ENCODE peak calls at places on chromosome 13, in four cellular contexts. One of them, this sample, is unnamed.

GRCh38 chr13:63409791-63410351 is 1994.2 kb upstream of the PCDH20 start:
- DNase-seq in NCI-H187 treated with DMSO at 0.1 percent for 48 hours: no peak
- DNase-seq in thoracic aorta: no peak
- DNase-seq in amniotic epithelial cell: no peak
- DNase-seq in this sample: no peak

GRCh38 chr13:82480415-82480814 is 1401.9 kb downstream of the SLITRK1 start:
- DNase-seq in NCI-H187 treated with DMSO at 0.1 percent for 48 hours: no peak
- DNase-seq in thoracic aorta: no peak
- DNase-seq in amniotic epithelial cell: no peak
- DNase-seq in this sample: no peak

GRCh38 chr13:113820813-113821651 is 42.8 kb downstream of the GAS6 start:
- DNase-seq in NCI-H187 treated with DMSO at 0.1 percent for 48 hours: peak; percentile 68
- DNase-seq in thoracic aorta: no peak
- DNase-seq in amniotic epithelial cell: peak; percentile 99
- DNase-seq in this sample: peak; percentile 97

GRCh38 chr13:18236528-18236815 is 945.2 kb downstream of the TUBA3C start:
- DNase-seq in amniotic epithelial cell: no peak
- DNase-seq in NCI-H187 treated with DMSO at 0.1 percent for 48 hours: no peak
- DNase-seq in thoracic aorta: no peak
- DNase-seq in this sample: no peak

GRCh38 chr13:51733656-51734334 is 70.2 kb downstream of the DHRS12 start:
- DNase-seq in amniotic epithelial cell: no peak
- DNase-seq in NCI-H187 treated with DMSO at 0.1 percent for 48 hours: no peak
- DNase-seq in thoracic aorta: no peak
- DNase-seq in this sample: peak; percentile 21

GRCh38 chr13:27401210-27401609 is 23.2 kb upstream of the GTF3A start:
- DNase-seq in NCI-H187 treated with DMSO at 0.1 percent for 48 hours: no peak
- DNase-seq in thoracic aorta: no peak
- DNase-seq in amniotic epithelial cell: no peak
- DNase-seq in this sample: no peak

GRCh38 chr13:71015516-71015915 is 851.5 kb downstream of the DACH1 start:
- DNase-seq in amniotic epithelial cell: no peak
- DNase-seq in thoracic aorta: no peak
- DNase-seq in NCI-H187 treated with DMSO at 0.1 percent for 48 hours: no peak
- DNase-seq in this sample: no peak

GRCh38 chr13:77143325-77143907 is 116.5 kb upstream of the FBXL3 start:
- DNase-seq in NCI-H187 treated with DMSO at 0.1 percent for 48 hours: no peak
- DNase-seq in amniotic epithelial cell: peak; percentile 84
- DNase-seq in thoracic aorta: no peak
- DNase-seq in this sample: peak; percentile 10

GRCh38 chr13:46992383-46992952 is 95.6 kb upstream of the HTR2A start:
- DNase-seq in amniotic epithelial cell: peak; percentile 25
- DNase-seq in thoracic aorta: no peak
- DNase-seq in NCI-H187 treated with DMSO at 0.1 percent for 48 hours: no peak
- DNase-seq in this sample: peak; percentile 11

GRCh38 chr13:98445340-98446233 is 131.3 kb downstream of the STK24 start:
- DNase-seq in amniotic epithelial cell: peak; percentile 28
- DNase-seq in NCI-H187 treated with DMSO at 0.1 percent for 48 hours: no peak
- DNase-seq in thoracic aorta: no peak
- DNase-seq in this sample: peak; percentile 59

GRCh38 chr13:45472171-45472705 is 7.5 kb downstream of the COG3 start:
- DNase-seq in NCI-H187 treated with DMSO at 0.1 percent for 48 hours: no peak
- DNase-seq in thoracic aorta: no peak
- DNase-seq in amniotic epithelial cell: no peak
- DNase-seq in this sample: no peak

GRCh38 chr13:43838909-43839308 is 40.6 kb downstream of the CCDC122 start:
- DNase-seq in NCI-H187 treated with DMSO at 0.1 percent for 48 hours: no peak
- DNase-seq in thoracic aorta: no peak
- DNase-seq in amniotic epithelial cell: peak; percentile 97
- DNase-seq in this sample: peak; percentile 93

GRCh38 chr13:105969761-105970160 is 565.7 kb downstream of the EFNB2 start:
- DNase-seq in thoracic aorta: no peak
- DNase-seq in amniotic epithelial cell: peak; percentile 91
- DNase-seq in NCI-H187 treated with DMSO at 0.1 percent for 48 hours: no peak
- DNase-seq in this sample: no peak

GRCh38 chr13:20160346-20161274 is at the start of gene GJA3:
- DNase-seq in thoracic aorta: no peak
- DNase-seq in NCI-H187 treated with DMSO at 0.1 percent for 48 hours: no peak
- DNase-seq in amniotic epithelial cell: peak; percentile 29
- DNase-seq in this sample: no peak